ENCODE peak calls at places on chromosomes 13 and 19, in six cellular contexts. P is K562, K is HepG2, B is H1, C is GM12892, Q is GM12878. A is an unnamed sample.

GRCh38 chr13:23636360-23636759 is 66.1 kb downstream of the TNFRSF19 start:
- DNase-seq in K (no peak), P (no peak), B (no peak), C (no peak), Q (no peak), A (no peak)

GRCh38 chr19:51259348-51260245 is 8.7 kb downstream of the SIGLECL1 start:
- DNase-seq in K (peak), Q (peak), B (peak), P (peak), C (no peak), A (no peak)

GRCh38 chr19:3976495-3977241 is 5.8 kb upstream of the DAPK3 start:
- DNase-seq in C (peak), Q (no peak), K (no peak), P (peak), B (peak), A (no peak)

GRCh38 chr19:6216236-6216995 is 63.4 kb downstream of the MLLT1 start:
- DNase-seq in P (no peak), K (no peak), C (peak), B (no peak), Q (no peak), A (peak)

GRCh38 chr19:21698215-21698614 is 69.2 kb downstream of the ZNF100 start:
- DNase-seq in C (no peak), B (no peak), Q (no peak), K (peak), P (no peak), A (no peak)

GRCh38 chr13:97535619-97536018 is 101.7 kb downstream of the RAP2A start:
- DNase-seq in P (no peak), Q (no peak), C (no peak), B (no peak), K (no peak), A (no peak)

GRCh38 chr13:66794340-66795031 is 435.6 kb downstream of the PCDH9 start:
- DNase-seq in B (no peak), K (no peak), Q (no peak), C (no peak), P (no peak), A (no peak)

GRCh38 chr13:51243832-51244231 is 21.6 kb downstream of the FAM124A start:
- DNase-seq in C (no peak), Q (no peak), B (peak), K (no peak), P (no peak), A (no peak)

DNA sequence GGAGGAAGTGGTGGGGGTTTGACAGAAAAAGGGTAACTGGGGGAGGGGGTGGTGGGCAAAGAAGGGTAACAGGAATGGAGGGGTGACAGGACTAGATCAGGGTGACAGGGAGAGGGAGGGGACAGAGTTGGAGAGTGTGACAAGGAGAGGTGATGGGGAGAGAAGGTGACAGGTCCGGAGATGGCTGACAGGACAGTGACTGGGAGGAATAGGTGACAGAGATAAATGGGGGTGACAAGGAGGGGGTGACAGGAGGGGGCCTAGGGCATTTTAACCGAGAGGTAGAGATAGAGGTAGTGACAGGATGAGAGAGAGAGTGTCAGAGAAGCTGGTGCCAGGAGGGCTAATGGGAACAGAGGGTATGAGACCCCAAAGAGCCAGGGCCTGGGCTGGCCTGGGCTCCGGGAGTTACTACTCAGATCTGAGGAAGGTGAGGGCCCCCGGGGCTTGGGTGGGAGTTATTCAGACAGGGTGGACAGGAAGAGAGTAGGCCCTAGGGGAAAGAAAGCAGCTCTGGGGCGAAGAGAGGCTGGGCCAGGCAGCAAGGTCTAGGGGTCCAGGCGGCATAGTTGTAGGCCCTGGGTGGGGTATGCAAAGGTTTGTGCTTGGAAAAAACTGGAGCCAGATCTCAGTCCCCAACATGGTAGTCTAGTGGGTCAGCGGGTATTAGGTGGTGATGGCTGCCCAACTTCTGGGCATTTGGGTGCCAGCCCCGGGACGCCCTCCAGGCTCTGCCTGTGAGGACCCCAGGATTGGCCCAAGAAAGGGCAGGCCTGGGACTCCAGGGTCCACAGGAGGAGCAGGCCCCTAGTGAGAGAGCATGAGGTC is 680 bp downstream of the CIC start:
- DNase-seq in Q (no peak), C (no peak), P (no peak), B (no peak), K (no peak), A (no peak)
- TF ChIP-seq POLR2A in Q (no peak), C (peak), P (no peak), B (no peak), K (no peak), A (no peak)

DNA sequence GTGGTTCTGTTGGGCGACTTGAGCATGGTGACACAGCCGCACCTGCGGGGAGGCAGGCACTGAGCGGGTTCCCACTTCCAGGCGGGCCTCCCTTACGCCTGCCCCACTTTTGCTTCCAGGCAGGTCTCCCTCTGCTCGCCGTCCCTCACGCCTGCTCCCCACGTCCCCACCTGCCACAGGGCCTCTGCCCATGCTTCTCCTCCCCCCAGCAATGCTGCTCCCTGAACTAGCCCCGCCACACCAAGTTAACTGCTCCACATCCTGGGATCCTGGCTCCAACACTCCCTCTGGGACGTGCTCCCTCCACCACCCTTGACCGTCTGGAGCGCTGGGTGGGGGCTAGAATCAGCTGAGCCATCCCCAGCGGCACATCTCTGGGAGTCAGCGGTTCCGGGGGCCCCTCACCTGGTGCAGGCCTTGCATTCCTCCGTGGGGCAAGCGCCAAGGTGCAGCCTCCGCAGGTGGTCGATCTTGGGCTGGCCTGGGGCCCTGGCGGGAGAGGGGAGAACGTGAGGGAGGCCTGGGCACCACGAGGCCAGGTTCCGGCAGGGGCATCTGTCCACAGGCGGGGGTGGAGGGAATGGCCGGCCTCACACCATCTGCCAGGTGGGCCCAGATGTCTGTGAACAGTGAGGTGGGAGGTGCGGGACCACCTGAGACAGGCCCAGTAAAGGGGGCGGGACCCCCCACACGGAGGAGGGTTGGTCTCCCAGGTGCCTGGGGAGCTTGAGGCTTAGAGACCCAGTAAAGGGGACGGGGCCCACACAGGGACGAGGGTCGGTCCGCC is 9.2 kb downstream of the CFD start:
- DNase-seq in C (no peak), Q (no peak), P (no peak), B (no peak), K (no peak), A (no peak)
- TF ChIP-seq TAF1 in C (no peak), Q (no peak), P (no peak), B (no peak), K (no peak), A (no peak)

GRCh38 chr19:7509625-7510024 is 6.3 kb upstream of the ZNF358 start:
- DNase-seq in P (no peak), Q (no peak), C (no peak), B (peak), K (no peak), A (no peak)

GRCh38 chr19:7506385-7507328 is 9.2 kb upstream of the ZNF358 start:
- DNase-seq in K (peak), P (peak), Q (no peak), B (peak), C (no peak), A (no peak)

GRCh38 chr19:7505682-7506384 is 10.1 kb upstream of the ZNF358 start:
- DNase-seq in P (peak), Q (no peak), B (peak), K (no peak), C (no peak), A (peak)

GRCh38 chr19:7505288-7505681 is 10.6 kb upstream of the ZNF358 start:
- DNase-seq in C (no peak), P (no peak), Q (no peak), K (no peak), B (no peak), A (no peak)

GRCh38 chr19:7507884-7508283 is 8.0 kb upstream of the ZNF358 start:
- DNase-seq in Q (no peak), K (peak), P (peak), C (no peak), B (peak), A (no peak)
- TF ChIP-seq POLR2A in Q (no peak), K (no peak), P (no peak), C (no peak), B (no peak), A (no peak)

GRCh38 chr19:18346091-18346490 is 5.7 kb downstream of the PGPEP1 start:
- DNase-seq in K (no peak), C (no peak), P (no peak), B (peak), Q (no peak), A (no peak)

GRCh38 chr19:18350490-18350889 is 10.1 kb downstream of the PGPEP1 start:
- DNase-seq in C (no peak), Q (no peak), K (no peak), B (no peak), P (no peak), A (no peak)

GRCh38 chr19:18351544-18351943 is 11.1 kb downstream of the PGPEP1 start:
- DNase-seq in C (no peak), P (no peak), K (no peak), B (no peak), Q (no peak), A (no peak)

GRCh38 chr19:18348171-18348570 is 7.8 kb downstream of the PGPEP1 start:
- DNase-seq in B (no peak), K (no peak), Q (no peak), C (no peak), P (no peak), A (no peak)

GRCh38 chr19:18349524-18350128 is 9.2 kb downstream of the PGPEP1 start:
- DNase-seq in Q (no peak), C (no peak), B (peak), P (peak), K (peak), A (no peak)
- TF ChIP-seq TAF1 in Q (no peak), C (no peak), B (no peak), P (no peak), K (no peak), A (no peak)

DNA sequence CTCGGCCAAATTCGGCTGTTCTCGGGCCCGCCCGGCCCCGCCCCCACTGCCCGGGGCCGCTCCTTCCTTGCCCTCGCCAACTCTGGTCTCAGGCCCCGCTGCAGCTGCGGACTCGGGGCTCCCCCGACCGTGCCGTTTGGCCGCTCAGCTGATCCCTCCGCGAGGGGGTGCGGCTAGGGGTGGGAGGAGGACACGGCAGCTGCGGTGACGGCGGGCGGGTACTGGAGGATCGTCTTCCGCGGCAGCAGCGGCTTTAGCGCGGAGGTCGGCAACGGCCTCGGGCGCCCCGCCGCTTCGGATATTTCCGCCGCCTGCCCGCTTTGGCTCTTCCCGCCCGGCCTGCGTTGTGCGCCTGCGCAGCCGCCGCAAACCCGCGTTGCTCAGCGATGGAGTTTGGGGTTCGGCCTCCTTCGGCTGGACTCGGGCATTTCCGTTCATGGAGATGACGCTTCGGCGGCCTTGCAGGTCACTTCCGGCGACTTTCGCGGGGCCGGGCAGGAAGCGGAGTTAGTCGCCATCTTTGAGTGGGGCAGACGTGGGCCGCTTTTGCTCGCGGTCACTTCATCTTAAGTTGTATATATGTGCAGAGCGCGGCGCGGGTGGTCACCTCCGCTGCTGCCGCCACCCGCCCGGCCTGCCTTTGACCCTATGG is 338 bp upstream of the UBE2M start:
- DNase-seq in K (peak), P (peak), Q (peak), B (peak), C (peak), A (peak)
- TF ChIP-seq POLR2A in K (no peak), P (no peak), Q (peak), B (peak), C (no peak), A (no peak)

GRCh38 chr13:84136582-84136981 is 254.3 kb upstream of the SLITRK1 start:
- DNase-seq in C (no peak), P (no peak), B (no peak), K (no peak), Q (no peak), A (no peak)
- TF ChIP-seq TAF1 in C (no peak), P (no peak), B (no peak), K (no peak), Q (no peak), A (no peak)